ENCODE peak calls at places on chromosomes 16 and 17, in nine cellular contexts. One of them, this sample, is unnamed.

GRCh38 chr16:87076950-87077749 is 240.0 kb downstream of the C16orf95 start:
- DNase-seq in tibial nerve: no peak
- DNase-seq in H7: peak
- DNase-seq in choroid plexus epithelial cell: peak
- DNase-seq in ovary: no peak
- DNase-seq in body of pancreas: peak
- DNase-seq in kidney: no peak
- DNase-seq in A673: peak
- DNase-seq in adipocyte: peak
- DNase-seq in this sample: peak

GRCh38 chr17:42775534-42776098 is 2.4 kb downstream of the VPS25 start:
- DNase-seq in tibial nerve: no peak
- DNase-seq in H7: no peak
- DNase-seq in choroid plexus epithelial cell: peak
- DNase-seq in ovary: no peak
- DNase-seq in body of pancreas: no peak
- DNase-seq in kidney: peak
- DNase-seq in A673: no peak
- DNase-seq in adipocyte: no peak
- DNase-seq in this sample: peak

GRCh38 chr16:88455610-88456355 is 2.7 kb downstream of the ZFPM1 start:
- DNase-seq in tibial nerve: no peak
- DNase-seq in H7: peak
- DNase-seq in choroid plexus epithelial cell: peak
- DNase-seq in ovary: no peak
- DNase-seq in body of pancreas: peak
- DNase-seq in kidney: no peak
- DNase-seq in A673: peak
- DNase-seq in adipocyte: peak
- DNase-seq in this sample: peak

GRCh38 chr17:32482568-32483320 is 4.0 kb upstream of the CDK5R1 start:
- DNase-seq in tibial nerve: no peak
- DNase-seq in H7: no peak
- DNase-seq in choroid plexus epithelial cell: peak
- DNase-seq in ovary: no peak
- DNase-seq in body of pancreas: no peak
- DNase-seq in kidney: peak
- DNase-seq in A673: no peak
- DNase-seq in adipocyte: no peak
- DNase-seq in this sample: no peak

GRCh38 chr16:30896890-30897730 is 696 bp downstream of the CTF1 start:
- DNase-seq in tibial nerve: peak
- DNase-seq in H7: peak
- DNase-seq in choroid plexus epithelial cell: peak
- DNase-seq in ovary: peak
- DNase-seq in body of pancreas: peak
- DNase-seq in kidney: peak
- DNase-seq in A673: peak
- DNase-seq in adipocyte: peak
- DNase-seq in this sample: peak

GRCh38 chr17:44917456-44917855 is 2.2 kb upstream of the GFAP start:
- DNase-seq in tibial nerve: no peak
- DNase-seq in H7: no peak
- DNase-seq in choroid plexus epithelial cell: no peak
- DNase-seq in ovary: no peak
- DNase-seq in body of pancreas: peak
- DNase-seq in kidney: peak
- DNase-seq in A673: no peak
- DNase-seq in adipocyte: no peak
- DNase-seq in this sample: no peak

GRCh38 chr17:28327709-28328108 is 7.6 kb downstream of the IFT20 start:
- DNase-seq in tibial nerve: no peak
- DNase-seq in H7: no peak
- DNase-seq in choroid plexus epithelial cell: peak
- DNase-seq in ovary: no peak
- DNase-seq in body of pancreas: no peak
- DNase-seq in kidney: no peak
- DNase-seq in A673: no peak
- DNase-seq in adipocyte: no peak
- DNase-seq in this sample: peak

GRCh38 chr17:82226809-82227628 is 1.8 kb upstream of the SLC16A3 start:
- DNase-seq in tibial nerve: no peak
- DNase-seq in H7: no peak
- DNase-seq in choroid plexus epithelial cell: no peak
- DNase-seq in ovary: no peak
- DNase-seq in body of pancreas: peak
- DNase-seq in kidney: peak
- DNase-seq in A673: no peak
- DNase-seq in adipocyte: no peak
- DNase-seq in this sample: no peak

GRCh38 chr16:54947616-54948015 is 17.0 kb downstream of the IRX5 start:
- DNase-seq in tibial nerve: no peak
- DNase-seq in H7: no peak
- DNase-seq in choroid plexus epithelial cell: no peak
- DNase-seq in ovary: no peak
- DNase-seq in body of pancreas: no peak
- DNase-seq in kidney: no peak
- DNase-seq in A673: no peak
- DNase-seq in adipocyte: no peak
- DNase-seq in this sample: no peak

GRCh38 chr16:27965801-27966200 is 97.7 kb downstream of the GSG1L start:
- DNase-seq in tibial nerve: no peak
- DNase-seq in H7: no peak
- DNase-seq in choroid plexus epithelial cell: no peak
- DNase-seq in ovary: no peak
- DNase-seq in body of pancreas: no peak
- DNase-seq in kidney: no peak
- DNase-seq in A673: no peak
- DNase-seq in adipocyte: no peak
- DNase-seq in this sample: no peak

GRCh38 chr16:27966756-27967155 is 96.8 kb downstream of the GSG1L start:
- DNase-seq in tibial nerve: no peak
- DNase-seq in H7: no peak
- DNase-seq in choroid plexus epithelial cell: no peak
- DNase-seq in ovary: no peak
- DNase-seq in body of pancreas: no peak
- DNase-seq in kidney: no peak
- DNase-seq in A673: no peak
- DNase-seq in adipocyte: no peak
- DNase-seq in this sample: no peak

GRCh38 chr16:27963471-27963965 is 100.0 kb downstream of the GSG1L start:
- DNase-seq in tibial nerve: no peak
- DNase-seq in H7: no peak
- DNase-seq in choroid plexus epithelial cell: no peak
- DNase-seq in ovary: no peak
- DNase-seq in body of pancreas: no peak
- DNase-seq in kidney: no peak
- DNase-seq in A673: no peak
- DNase-seq in adipocyte: no peak
- DNase-seq in this sample: no peak

GRCh38 chr16:27969574-27969973 is 93.9 kb downstream of the GSG1L start:
- DNase-seq in tibial nerve: no peak
- DNase-seq in H7: no peak
- DNase-seq in choroid plexus epithelial cell: peak
- DNase-seq in ovary: no peak
- DNase-seq in body of pancreas: no peak
- DNase-seq in kidney: no peak
- DNase-seq in A673: no peak
- DNase-seq in adipocyte: peak
- DNase-seq in this sample: peak

DNA sequence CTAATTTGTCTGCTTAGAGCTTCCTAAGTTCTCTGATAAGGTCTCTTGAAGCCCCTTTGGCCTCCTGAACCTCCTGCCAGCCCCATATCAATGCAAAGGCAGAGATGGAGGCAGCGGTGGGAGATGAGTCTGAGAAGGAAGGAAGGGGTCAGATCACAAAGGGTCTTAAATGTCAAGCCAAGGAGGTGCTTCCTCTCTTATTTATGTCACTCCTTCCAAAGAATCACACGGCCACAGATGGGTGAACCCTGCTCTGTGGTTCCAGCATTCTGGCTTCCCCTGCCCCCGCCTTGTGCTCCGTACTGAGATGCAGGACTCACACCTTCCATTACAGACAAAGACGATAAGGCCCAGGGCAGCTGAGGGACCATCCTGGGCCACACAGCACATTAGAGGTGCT is 96.3 kb downstream of the GSG1L start:
- DNase-seq in tibial nerve: no peak
- DNase-seq in H7: no peak
- DNase-seq in choroid plexus epithelial cell: no peak
- DNase-seq in ovary: no peak
- DNase-seq in body of pancreas: no peak
- DNase-seq in kidney: no peak
- DNase-seq in A673: no peak
- DNase-seq in adipocyte: no peak
- DNase-seq in this sample: no peak
- H3K4me3 ChIP-seq in tibial nerve: no peak
- H3K4me3 ChIP-seq in H7: no peak
- H3K4me3 ChIP-seq in choroid plexus epithelial cell: no peak
- H3K4me3 ChIP-seq in ovary: no peak
- H3K4me3 ChIP-seq in body of pancreas: no peak
- H3K4me3 ChIP-seq in kidney: no peak
- H3K4me3 ChIP-seq in A673: no peak
- H3K4me3 ChIP-seq in adipocyte: no peak
- H3K4me3 ChIP-seq in this sample: no peak

DNA sequence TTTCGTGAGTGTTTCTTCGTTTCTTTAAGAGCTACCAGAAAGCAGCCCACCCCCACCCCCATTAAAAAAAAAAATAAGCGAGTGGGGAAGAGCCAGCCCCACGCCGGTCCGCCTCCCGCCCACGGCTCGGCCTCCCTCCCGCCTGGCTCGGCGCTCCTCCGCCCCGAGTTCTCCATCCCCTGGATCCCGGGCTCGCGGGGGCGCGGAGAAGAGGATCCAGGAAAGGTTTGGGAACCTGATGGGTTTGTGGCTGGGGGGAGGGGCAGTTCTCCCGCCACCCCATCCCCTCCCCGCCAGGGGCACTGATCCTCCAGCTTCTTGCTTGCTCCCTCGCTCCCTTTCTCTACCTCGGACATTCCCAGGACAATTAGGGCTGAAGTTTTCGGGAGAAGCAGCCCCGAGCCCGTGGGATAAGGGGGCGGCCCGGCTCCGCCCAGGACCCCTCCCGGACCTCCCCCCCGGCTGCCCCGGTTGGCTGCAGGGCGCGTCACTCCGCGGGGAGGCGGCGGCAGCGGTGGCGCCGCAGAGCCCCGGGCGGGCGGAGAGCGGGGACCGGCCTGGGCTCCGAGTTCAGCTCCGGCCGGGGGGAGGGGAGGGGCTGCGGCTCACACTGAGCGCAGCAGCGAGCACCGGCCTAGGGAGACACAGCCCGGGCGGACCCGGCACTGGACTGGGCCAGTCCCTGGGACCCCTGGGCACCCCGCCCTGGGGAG is 1.0 kb upstream of the SALL1 start:
- DNase-seq in tibial nerve: peak
- DNase-seq in H7: peak
- DNase-seq in choroid plexus epithelial cell: peak
- DNase-seq in ovary: peak
- DNase-seq in body of pancreas: peak
- DNase-seq in kidney: peak
- DNase-seq in A673: peak
- DNase-seq in adipocyte: peak
- DNase-seq in this sample: peak
- H3K4me3 ChIP-seq in tibial nerve: peak
- H3K4me3 ChIP-seq in H7: peak
- H3K4me3 ChIP-seq in choroid plexus epithelial cell: peak
- H3K4me3 ChIP-seq in ovary: peak
- H3K4me3 ChIP-seq in body of pancreas: no peak
- H3K4me3 ChIP-seq in kidney: peak
- H3K4me3 ChIP-seq in A673: peak
- H3K4me3 ChIP-seq in adipocyte: peak
- H3K4me3 ChIP-seq in this sample: peak

GRCh38 chr17:40281663-40282062 is 6.0 kb upstream of the CDC6 start:
- DNase-seq in tibial nerve: no peak
- DNase-seq in H7: peak
- DNase-seq in choroid plexus epithelial cell: peak
- DNase-seq in ovary: no peak
- DNase-seq in body of pancreas: no peak
- DNase-seq in kidney: no peak
- DNase-seq in A673: no peak
- DNase-seq in adipocyte: no peak
- DNase-seq in this sample: no peak

GRCh38 chr17:40284085-40284713 is 3.5 kb upstream of the CDC6 start:
- DNase-seq in tibial nerve: no peak
- DNase-seq in H7: no peak
- DNase-seq in choroid plexus epithelial cell: peak
- DNase-seq in ovary: no peak
- DNase-seq in body of pancreas: peak
- DNase-seq in kidney: no peak
- DNase-seq in A673: peak
- DNase-seq in adipocyte: peak
- DNase-seq in this sample: peak

GRCh38 chr17:40287159-40287493 is 553 bp upstream of the CDC6 start:
- DNase-seq in tibial nerve: no peak
- DNase-seq in H7: no peak
- DNase-seq in choroid plexus epithelial cell: no peak
- DNase-seq in ovary: no peak
- DNase-seq in body of pancreas: no peak
- DNase-seq in kidney: no peak
- DNase-seq in A673: no peak
- DNase-seq in adipocyte: no peak
- DNase-seq in this sample: no peak

GRCh38 chr17:40286473-40286872 is 1.2 kb upstream of the CDC6 start:
- DNase-seq in tibial nerve: no peak
- DNase-seq in H7: no peak
- DNase-seq in choroid plexus epithelial cell: no peak
- DNase-seq in ovary: no peak
- DNase-seq in body of pancreas: no peak
- DNase-seq in kidney: no peak
- DNase-seq in A673: no peak
- DNase-seq in adipocyte: no peak
- DNase-seq in this sample: no peak

DNA sequence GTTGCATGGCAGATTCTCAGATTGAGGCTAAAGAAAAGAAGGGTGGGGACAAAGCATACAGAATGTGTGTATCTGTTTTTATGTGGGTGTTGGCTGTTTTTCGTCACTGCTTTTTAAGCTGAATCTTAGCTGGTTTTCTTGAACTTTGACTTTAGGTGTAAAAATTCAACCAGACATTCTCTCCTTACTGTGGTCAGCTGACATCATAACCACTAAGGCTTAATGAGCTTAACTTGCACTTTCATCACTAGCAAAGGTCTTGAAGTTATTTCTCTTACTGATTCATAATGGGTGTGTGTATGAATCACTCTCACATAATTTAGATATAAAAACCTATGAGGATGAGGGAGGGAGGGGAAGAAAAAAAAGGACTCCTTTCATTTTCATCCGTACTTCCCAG is 4.0 kb upstream of the CDC6 start:
- DNase-seq in tibial nerve: no peak
- DNase-seq in H7: no peak
- DNase-seq in choroid plexus epithelial cell: peak
- DNase-seq in ovary: no peak
- DNase-seq in body of pancreas: no peak
- DNase-seq in kidney: no peak
- DNase-seq in A673: no peak
- DNase-seq in adipocyte: peak
- DNase-seq in this sample: peak
- H3K4me3 ChIP-seq in tibial nerve: no peak
- H3K4me3 ChIP-seq in H7: no peak
- H3K4me3 ChIP-seq in choroid plexus epithelial cell: no peak
- H3K4me3 ChIP-seq in ovary: no peak
- H3K4me3 ChIP-seq in body of pancreas: no peak
- H3K4me3 ChIP-seq in kidney: no peak
- H3K4me3 ChIP-seq in A673: no peak
- H3K4me3 ChIP-seq in adipocyte: peak
- H3K4me3 ChIP-seq in this sample: peak

GRCh38 chr17:79841369-79842135 is 2.3 kb upstream of the CBX4 start:
- DNase-seq in tibial nerve: no peak
- DNase-seq in H7: peak
- DNase-seq in choroid plexus epithelial cell: no peak
- DNase-seq in ovary: peak
- DNase-seq in body of pancreas: no peak
- DNase-seq in kidney: no peak
- DNase-seq in A673: no peak
- DNase-seq in adipocyte: no peak
- DNase-seq in this sample: no peak
- H3K4me3 ChIP-seq in tibial nerve: no peak
- H3K4me3 ChIP-seq in H7: peak
- H3K4me3 ChIP-seq in choroid plexus epithelial cell: no peak
- H3K4me3 ChIP-seq in ovary: no peak
- H3K4me3 ChIP-seq in body of pancreas: no peak
- H3K4me3 ChIP-seq in kidney: no peak
- H3K4me3 ChIP-seq in A673: no peak
- H3K4me3 ChIP-seq in adipocyte: no peak
- H3K4me3 ChIP-seq in this sample: no peak